ENCODE peak calls at places on chromosomes 1 and 21, in six cellular contexts. One of them, this sample, is unnamed. For H3K9me3 and H3K36me3, the result is how much of the 10 kb centered on the place peaks cover.

GRCh38 chr21:36791695-36792451 is 93.0 kb downstream of the SIM2 start:
- DNase-seq in CD8-positive, alpha-beta T cell: no peak
- DNase-seq in prostate gland: no peak
- DNase-seq in pancreas: no peak
- DNase-seq in left ventricle myocardium inferior: peak
- DNase-seq in mucosa of descending colon: no peak
- DNase-seq in this sample: no peak

GRCh38 chr1:13550663-13551062 is 33.0 kb upstream of the PDPN start:
- DNase-seq in CD8-positive, alpha-beta T cell: no peak
- DNase-seq in prostate gland: no peak
- DNase-seq in pancreas: no peak
- DNase-seq in left ventricle myocardium inferior: no peak
- DNase-seq in mucosa of descending colon: no peak
- DNase-seq in this sample: no peak

GRCh38 chr1:202067188-202067977 is 55.3 kb upstream of the GPR37L1 start:
- DNase-seq in CD8-positive, alpha-beta T cell: no peak
- DNase-seq in prostate gland: no peak
- DNase-seq in pancreas: no peak
- DNase-seq in left ventricle myocardium inferior: no peak
- DNase-seq in mucosa of descending colon: no peak
- DNase-seq in this sample: no peak

GRCh38 chr21:15211491-15212133 is 146.8 kb upstream of the NRIP1 start:
- DNase-seq in CD8-positive, alpha-beta T cell: no peak
- DNase-seq in prostate gland: no peak
- DNase-seq in pancreas: no peak
- DNase-seq in left ventricle myocardium inferior: no peak
- DNase-seq in mucosa of descending colon: no peak
- DNase-seq in this sample: no peak

GRCh38 chr1:161427733-161428516 is 60.2 kb upstream of the CFAP126 start:
- DNase-seq in CD8-positive, alpha-beta T cell: no peak
- DNase-seq in prostate gland: no peak
- DNase-seq in pancreas: no peak
- DNase-seq in left ventricle myocardium inferior: no peak
- DNase-seq in mucosa of descending colon: no peak
- DNase-seq in this sample: no peak

GRCh38 chr1:159996653-159997052 is 35.1 kb downstream of the PIGM start:
- DNase-seq in CD8-positive, alpha-beta T cell: no peak
- DNase-seq in prostate gland: no peak
- DNase-seq in pancreas: no peak
- DNase-seq in left ventricle myocardium inferior: no peak
- DNase-seq in mucosa of descending colon: no peak
- DNase-seq in this sample: no peak

GRCh38 chr1:8711161-8711560 is 106.3 kb downstream of the RERE start:
- DNase-seq in CD8-positive, alpha-beta T cell: no peak
- DNase-seq in prostate gland: no peak
- DNase-seq in pancreas: no peak
- DNase-seq in left ventricle myocardium inferior: no peak
- DNase-seq in mucosa of descending colon: no peak
- DNase-seq in this sample: no peak

GRCh38 chr21:15496896-15497295 is 232.9 kb upstream of the USP25 start:
- DNase-seq in CD8-positive, alpha-beta T cell: no peak
- DNase-seq in prostate gland: no peak
- DNase-seq in pancreas: no peak
- DNase-seq in left ventricle myocardium inferior: no peak
- DNase-seq in mucosa of descending colon: no peak
- DNase-seq in this sample: no peak

GRCh38 chr21:36964832-36965719 is 1.4 kb downstream of the HLCS start:
- DNase-seq in CD8-positive, alpha-beta T cell: no peak
- DNase-seq in prostate gland: no peak
- DNase-seq in pancreas: no peak
- DNase-seq in left ventricle myocardium inferior: no peak
- DNase-seq in mucosa of descending colon: no peak
- DNase-seq in this sample: no peak

GRCh38 chr1:228287541-228288425 is 79.9 kb downstream of the OBSCN start:
- DNase-seq in CD8-positive, alpha-beta T cell: no peak
- DNase-seq in prostate gland: no peak
- DNase-seq in pancreas: peak
- DNase-seq in left ventricle myocardium inferior: no peak
- DNase-seq in mucosa of descending colon: peak
- DNase-seq in this sample: peak

GRCh38 chr21:16821588-16821987 is 691.3 kb upstream of the CXADR start:
- DNase-seq in CD8-positive, alpha-beta T cell: no peak
- DNase-seq in prostate gland: no peak
- DNase-seq in pancreas: no peak
- DNase-seq in left ventricle myocardium inferior: no peak
- DNase-seq in mucosa of descending colon: no peak
- DNase-seq in this sample: no peak

GRCh38 chr1:203126151-203126865 is 1.2 kb upstream of the ADORA1 start:
- DNase-seq in CD8-positive, alpha-beta T cell: no peak
- DNase-seq in prostate gland: no peak
- DNase-seq in pancreas: no peak
- DNase-seq in left ventricle myocardium inferior: no peak
- DNase-seq in mucosa of descending colon: no peak
- DNase-seq in this sample: no peak

GRCh38 chr1:151832318-151832984 is 849 bp upstream of the RORC start:
- DNase-seq in CD8-positive, alpha-beta T cell: no peak
- DNase-seq in prostate gland: peak
- DNase-seq in pancreas: peak
- DNase-seq in left ventricle myocardium inferior: peak
- DNase-seq in mucosa of descending colon: peak
- DNase-seq in this sample: no peak

GRCh38 chr1:179779645-179780272 is 36.7 kb downstream of the FAM163A start:
- DNase-seq in CD8-positive, alpha-beta T cell: no peak
- DNase-seq in prostate gland: no peak
- DNase-seq in pancreas: no peak
- DNase-seq in left ventricle myocardium inferior: no peak
- DNase-seq in mucosa of descending colon: no peak
- DNase-seq in this sample: no peak

GRCh38 chr1:222459652-222460051 is 88.3 kb downstream of the HHIPL2 start:
- DNase-seq in CD8-positive, alpha-beta T cell: no peak
- DNase-seq in prostate gland: no peak
- DNase-seq in pancreas: no peak
- DNase-seq in left ventricle myocardium inferior: no peak
- DNase-seq in mucosa of descending colon: no peak
- DNase-seq in this sample: no peak

GRCh38 chr1:56696663-56697062 is 51.5 kb downstream of the PRKAA2 start:
- DNase-seq in CD8-positive, alpha-beta T cell: no peak
- DNase-seq in prostate gland: no peak
- DNase-seq in pancreas: no peak
- DNase-seq in left ventricle myocardium inferior: no peak
- DNase-seq in mucosa of descending colon: no peak
- DNase-seq in this sample: no peak

GRCh38 chr1:185734929-185735666 is 907 bp downstream of the HMCN1 start:
- DNase-seq in CD8-positive, alpha-beta T cell: no peak
- DNase-seq in prostate gland: no peak
- DNase-seq in pancreas: no peak
- DNase-seq in left ventricle myocardium inferior: no peak
- DNase-seq in mucosa of descending colon: no peak
- DNase-seq in this sample: no peak

GRCh38 chr1:83118472-83118871 is 880.5 kb downstream of the TTLL7 start:
- DNase-seq in CD8-positive, alpha-beta T cell: no peak
- DNase-seq in prostate gland: no peak
- DNase-seq in pancreas: no peak
- DNase-seq in left ventricle myocardium inferior: no peak
- DNase-seq in mucosa of descending colon: no peak
- DNase-seq in this sample: no peak

DNA sequence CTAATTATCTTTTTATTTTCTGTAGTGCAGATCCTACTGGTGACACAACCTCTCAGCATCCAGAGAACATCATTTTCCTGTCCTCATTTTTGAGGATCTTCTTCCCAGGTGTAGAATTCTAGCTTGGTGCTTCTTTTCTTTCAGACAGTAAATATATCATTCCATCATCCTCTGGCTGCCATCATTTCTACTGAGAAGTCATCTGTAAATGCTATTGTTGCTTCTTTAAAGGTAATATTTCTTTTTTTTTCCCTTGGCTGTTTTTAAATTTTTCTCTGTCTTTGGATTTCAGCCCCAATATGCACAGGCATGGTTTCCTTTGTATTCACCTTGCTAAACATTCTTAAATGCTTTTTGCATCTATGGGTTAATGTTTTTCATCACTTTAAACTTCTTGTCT is 3.3 kb upstream of the KRTAP10-9 start:
- DNase-seq in CD8-positive, alpha-beta T cell: no peak
- DNase-seq in prostate gland: no peak
- DNase-seq in pancreas: no peak
- DNase-seq in left ventricle myocardium inferior: no peak
- DNase-seq in mucosa of descending colon: no peak
- DNase-seq in this sample: no peak
- H3K9me3 ChIP-seq in CD8-positive, alpha-beta T cell: under half
- H3K9me3 ChIP-seq in prostate gland: under half
- H3K9me3 ChIP-seq in pancreas: under half
- H3K9me3 ChIP-seq in left ventricle myocardium inferior: under half
- H3K9me3 ChIP-seq in mucosa of descending colon: under half
- H3K9me3 ChIP-seq in this sample: under half

DNA sequence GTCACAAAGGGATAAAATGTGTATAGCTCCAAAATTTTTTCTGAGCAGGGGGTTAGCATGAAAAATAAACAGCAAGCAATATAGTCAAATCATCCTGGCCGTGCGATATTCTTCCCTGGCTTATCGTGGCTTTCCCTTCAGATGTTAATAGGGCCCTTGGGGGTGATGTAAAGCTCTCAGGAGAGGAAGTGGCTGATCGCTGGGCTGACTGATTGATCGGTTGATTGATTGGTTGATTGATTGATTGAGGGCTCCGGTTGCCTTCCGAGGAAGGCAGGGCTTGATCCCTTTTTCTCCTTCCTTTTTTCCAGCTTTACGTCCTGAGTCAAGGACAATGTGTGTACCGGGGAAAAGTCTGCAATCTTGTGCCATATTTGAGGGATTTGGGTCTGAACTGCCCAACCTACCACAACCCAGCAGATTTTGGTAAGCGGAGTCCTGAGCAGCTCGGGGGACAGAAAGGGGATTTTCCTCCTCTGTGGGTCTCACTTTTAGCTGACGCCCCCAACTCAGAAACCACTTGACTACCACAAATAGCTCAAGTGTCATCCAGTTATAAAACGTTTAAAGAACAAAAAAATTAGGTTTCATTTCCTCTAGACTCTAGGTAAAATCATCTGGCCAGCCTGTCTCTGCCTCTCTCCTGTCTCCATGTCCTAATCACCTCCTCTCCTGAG is 29.5 kb downstream of the TFF3 start:
- DNase-seq in CD8-positive, alpha-beta T cell: no peak
- DNase-seq in prostate gland: no peak
- DNase-seq in pancreas: no peak
- DNase-seq in left ventricle myocardium inferior: no peak
- DNase-seq in mucosa of descending colon: no peak
- DNase-seq in this sample: no peak
- H3K36me3 ChIP-seq in CD8-positive, alpha-beta T cell: under half
- H3K36me3 ChIP-seq in prostate gland: under half
- H3K36me3 ChIP-seq in pancreas: under half
- H3K36me3 ChIP-seq in left ventricle myocardium inferior: half or more
- H3K36me3 ChIP-seq in mucosa of descending colon: under half
- H3K36me3 ChIP-seq in this sample: under half

GRCh38 chr21:45588086-45588825 is 46.0 kb upstream of the SLC19A1 start:
- DNase-seq in CD8-positive, alpha-beta T cell: no peak
- DNase-seq in prostate gland: no peak
- DNase-seq in pancreas: no peak
- DNase-seq in left ventricle myocardium inferior: no peak
- DNase-seq in mucosa of descending colon: no peak
- DNase-seq in this sample: no peak
- H3K9me3 ChIP-seq in CD8-positive, alpha-beta T cell: under half
- H3K9me3 ChIP-seq in prostate gland: under half
- H3K9me3 ChIP-seq in pancreas: under half
- H3K9me3 ChIP-seq in left ventricle myocardium inferior: under half
- H3K9me3 ChIP-seq in mucosa of descending colon: under half
- H3K9me3 ChIP-seq in this sample: under half

GRCh38 chr1:220203816-220204215 is 68.4 kb downstream of the RAB3GAP2 start:
- DNase-seq in CD8-positive, alpha-beta T cell: no peak
- DNase-seq in prostate gland: no peak
- DNase-seq in pancreas: no peak
- DNase-seq in left ventricle myocardium inferior: no peak
- DNase-seq in mucosa of descending colon: no peak
- DNase-seq in this sample: no peak
- H3K36me3 ChIP-seq in CD8-positive, alpha-beta T cell: under half
- H3K36me3 ChIP-seq in prostate gland: under half
- H3K36me3 ChIP-seq in pancreas: under half
- H3K36me3 ChIP-seq in left ventricle myocardium inferior: half or more
- H3K36me3 ChIP-seq in mucosa of descending colon: under half
- H3K36me3 ChIP-seq in this sample: under half

GRCh38 chr1:15950763-15951295 is 25.1 kb downstream of the ZBTB17 start:
- DNase-seq in CD8-positive, alpha-beta T cell: peak
- DNase-seq in prostate gland: no peak
- DNase-seq in pancreas: no peak
- DNase-seq in left ventricle myocardium inferior: no peak
- DNase-seq in mucosa of descending colon: peak
- DNase-seq in this sample: peak
- H3K9me3 ChIP-seq in CD8-positive, alpha-beta T cell: under half
- H3K9me3 ChIP-seq in prostate gland: under half
- H3K9me3 ChIP-seq in pancreas: under half
- H3K9me3 ChIP-seq in left ventricle myocardium inferior: under half
- H3K9me3 ChIP-seq in mucosa of descending colon: under half
- H3K9me3 ChIP-seq in this sample: under half

GRCh38 chr1:205304695-205305070 is 16.9 kb downstream of the NUAK2 start:
- DNase-seq in CD8-positive, alpha-beta T cell: no peak
- DNase-seq in prostate gland: no peak
- DNase-seq in pancreas: no peak
- DNase-seq in left ventricle myocardium inferior: no peak
- DNase-seq in mucosa of descending colon: no peak
- DNase-seq in this sample: no peak

GRCh38 chr1:205301842-205302588 is 19.5 kb downstream of the NUAK2 start:
- DNase-seq in CD8-positive, alpha-beta T cell: no peak
- DNase-seq in prostate gland: no peak
- DNase-seq in pancreas: peak
- DNase-seq in left ventricle myocardium inferior: no peak
- DNase-seq in mucosa of descending colon: no peak
- DNase-seq in this sample: peak

GRCh38 chr1:205303247-205303888 is 18.2 kb downstream of the NUAK2 start:
- DNase-seq in CD8-positive, alpha-beta T cell: no peak
- DNase-seq in prostate gland: no peak
- DNase-seq in pancreas: peak
- DNase-seq in left ventricle myocardium inferior: no peak
- DNase-seq in mucosa of descending colon: no peak
- DNase-seq in this sample: no peak

GRCh38 chr1:205301220-205301821 is 20.2 kb downstream of the NUAK2 start:
- DNase-seq in CD8-positive, alpha-beta T cell: no peak
- DNase-seq in prostate gland: peak
- DNase-seq in pancreas: peak
- DNase-seq in left ventricle myocardium inferior: no peak
- DNase-seq in mucosa of descending colon: peak
- DNase-seq in this sample: peak

GRCh38 chr1:205304046-205304694 is 17.4 kb downstream of the NUAK2 start:
- DNase-seq in CD8-positive, alpha-beta T cell: no peak
- DNase-seq in prostate gland: no peak
- DNase-seq in pancreas: peak
- DNase-seq in left ventricle myocardium inferior: no peak
- DNase-seq in mucosa of descending colon: no peak
- DNase-seq in this sample: no peak
- H3K36me3 ChIP-seq in CD8-positive, alpha-beta T cell: half or more
- H3K36me3 ChIP-seq in prostate gland: under half
- H3K36me3 ChIP-seq in pancreas: under half
- H3K36me3 ChIP-seq in left ventricle myocardium inferior: half or more
- H3K36me3 ChIP-seq in mucosa of descending colon: under half
- H3K36me3 ChIP-seq in this sample: under half

This sample was measured in Peyer's patch.